ENCODE peak calls at places on chromosomes 4 and X, in eight cellular contexts. One of them, this sample, is unnamed.

GRCh38 chr4:77375866-77376607 is 219.0 kb downstream of the CCNG2 start:
- DNase-seq in left lung: no peak
- DNase-seq in SK-N-SH: no peak
- DNase-seq in effector memory CD4-positive, alpha-beta T cell: no peak
- DNase-seq in ovary: no peak
- DNase-seq in aorta: no peak
- DNase-seq in mammary epithelial cell: no peak
- DNase-seq in body of pancreas: no peak
- DNase-seq in this sample: no peak

GRCh38 chr4:90950385-90950841 is 823.2 kb downstream of the CCSER1 start:
- DNase-seq in left lung: no peak
- DNase-seq in SK-N-SH: peak; percentile 43
- DNase-seq in effector memory CD4-positive, alpha-beta T cell: no peak
- DNase-seq in ovary: no peak
- DNase-seq in aorta: no peak
- DNase-seq in mammary epithelial cell: no peak
- DNase-seq in body of pancreas: no peak
- DNase-seq in this sample: no peak

GRCh38 chr4:10460313-10461047 is 3.3 kb upstream of the ZNF518B start:
- DNase-seq in left lung: no peak
- DNase-seq in SK-N-SH: no peak
- DNase-seq in effector memory CD4-positive, alpha-beta T cell: no peak
- DNase-seq in ovary: no peak
- DNase-seq in aorta: no peak
- DNase-seq in mammary epithelial cell: peak; percentile 14
- DNase-seq in body of pancreas: no peak
- DNase-seq in this sample: no peak

GRCh38 chr4:161189286-161190134 is 974.3 kb downstream of the FSTL5 start:
- DNase-seq in left lung: no peak
- DNase-seq in SK-N-SH: no peak
- DNase-seq in effector memory CD4-positive, alpha-beta T cell: no peak
- DNase-seq in ovary: no peak
- DNase-seq in aorta: no peak
- DNase-seq in mammary epithelial cell: no peak
- DNase-seq in body of pancreas: no peak
- DNase-seq in this sample: no peak

GRCh38 chr4:6991249-6991648 is 51.9 kb upstream of the TADA2B start:
- DNase-seq in left lung: no peak
- DNase-seq in SK-N-SH: no peak
- DNase-seq in effector memory CD4-positive, alpha-beta T cell: no peak
- DNase-seq in ovary: no peak
- DNase-seq in aorta: no peak
- DNase-seq in mammary epithelial cell: no peak
- DNase-seq in body of pancreas: no peak
- DNase-seq in this sample: no peak

GRCh38 chr4:141759796-141760425 is 123.5 kb downstream of the IL15 start:
- DNase-seq in left lung: no peak
- DNase-seq in SK-N-SH: no peak
- DNase-seq in effector memory CD4-positive, alpha-beta T cell: no peak
- DNase-seq in ovary: no peak
- DNase-seq in aorta: no peak
- DNase-seq in mammary epithelial cell: peak; percentile 20
- DNase-seq in body of pancreas: no peak
- DNase-seq in this sample: no peak

GRCh38 chrX:112738347-112739033 is 58.8 kb upstream of the LHFPL1 start:
- DNase-seq in left lung: no peak
- DNase-seq in SK-N-SH: no peak
- DNase-seq in effector memory CD4-positive, alpha-beta T cell: no peak
- DNase-seq in ovary: no peak
- DNase-seq in aorta: no peak
- DNase-seq in mammary epithelial cell: no peak
- DNase-seq in body of pancreas: no peak
- DNase-seq in this sample: no peak

GRCh38 chrX:149003863-149004660 is 501.0 kb downstream of the IDS start:
- DNase-seq in left lung: no peak
- DNase-seq in SK-N-SH: no peak
- DNase-seq in effector memory CD4-positive, alpha-beta T cell: no peak
- DNase-seq in ovary: no peak
- DNase-seq in aorta: no peak
- DNase-seq in mammary epithelial cell: no peak
- DNase-seq in body of pancreas: no peak
- DNase-seq in this sample: no peak

GRCh38 chr4:139556735-139557505 is 901 bp upstream of the SETD7 start:
- DNase-seq in left lung: peak; percentile 88
- DNase-seq in SK-N-SH: peak; percentile 69
- DNase-seq in effector memory CD4-positive, alpha-beta T cell: peak; percentile 49
- DNase-seq in ovary: no peak
- DNase-seq in aorta: peak; percentile 88
- DNase-seq in mammary epithelial cell: peak; percentile 37
- DNase-seq in body of pancreas: peak; percentile 76
- DNase-seq in this sample: peak; percentile 92

GRCh38 chr4:122703868-122704267 is 28.6 kb upstream of the BBS12 start:
- DNase-seq in left lung: no peak
- DNase-seq in SK-N-SH: no peak
- DNase-seq in effector memory CD4-positive, alpha-beta T cell: no peak
- DNase-seq in ovary: no peak
- DNase-seq in aorta: no peak
- DNase-seq in mammary epithelial cell: no peak
- DNase-seq in body of pancreas: no peak
- DNase-seq in this sample: no peak

GRCh38 chr4:178165909-178166308 is 723.7 kb upstream of the AGA start:
- DNase-seq in left lung: no peak
- DNase-seq in SK-N-SH: no peak
- DNase-seq in effector memory CD4-positive, alpha-beta T cell: no peak
- DNase-seq in ovary: no peak
- DNase-seq in aorta: no peak
- DNase-seq in mammary epithelial cell: no peak
- DNase-seq in body of pancreas: no peak
- DNase-seq in this sample: no peak

GRCh38 chr4:14254252-14254651 is 626.7 kb upstream of the BOD1L1 start:
- DNase-seq in left lung: no peak
- DNase-seq in SK-N-SH: peak; percentile 22
- DNase-seq in effector memory CD4-positive, alpha-beta T cell: no peak
- DNase-seq in ovary: peak; percentile 29
- DNase-seq in aorta: no peak
- DNase-seq in mammary epithelial cell: peak; percentile 46
- DNase-seq in body of pancreas: peak; percentile 54
- DNase-seq in this sample: no peak

GRCh38 chr4:13647012-13647411 is 19.5 kb upstream of the BOD1L1 start:
- DNase-seq in left lung: no peak
- DNase-seq in SK-N-SH: no peak
- DNase-seq in effector memory CD4-positive, alpha-beta T cell: no peak
- DNase-seq in ovary: peak; percentile 47
- DNase-seq in aorta: no peak
- DNase-seq in mammary epithelial cell: no peak
- DNase-seq in body of pancreas: no peak
- DNase-seq in this sample: no peak

GRCh38 chrX:70013483-70014222 is 36.1 kb downstream of the AWAT2 start:
- DNase-seq in left lung: no peak
- DNase-seq in SK-N-SH: no peak
- DNase-seq in effector memory CD4-positive, alpha-beta T cell: no peak
- DNase-seq in ovary: no peak
- DNase-seq in aorta: no peak
- DNase-seq in mammary epithelial cell: no peak
- DNase-seq in body of pancreas: peak; percentile 21
- DNase-seq in this sample: no peak

GRCh38 chr4:53013873-53014272 is 151.8 kb downstream of the RASL11B start:
- DNase-seq in left lung: no peak
- DNase-seq in SK-N-SH: no peak
- DNase-seq in effector memory CD4-positive, alpha-beta T cell: no peak
- DNase-seq in ovary: no peak
- DNase-seq in aorta: no peak
- DNase-seq in mammary epithelial cell: no peak
- DNase-seq in body of pancreas: no peak
- DNase-seq in this sample: no peak

GRCh38 chr4:53014368-53014767 is 152.3 kb downstream of the RASL11B start:
- DNase-seq in left lung: no peak
- DNase-seq in SK-N-SH: no peak
- DNase-seq in effector memory CD4-positive, alpha-beta T cell: no peak
- DNase-seq in ovary: no peak
- DNase-seq in aorta: no peak
- DNase-seq in mammary epithelial cell: peak; percentile 4
- DNase-seq in body of pancreas: peak; percentile 24
- DNase-seq in this sample: no peak

GRCh38 chr4:53015681-53016080 is 153.6 kb downstream of the RASL11B start:
- DNase-seq in left lung: no peak
- DNase-seq in SK-N-SH: peak; percentile 36
- DNase-seq in effector memory CD4-positive, alpha-beta T cell: no peak
- DNase-seq in ovary: peak; percentile 58
- DNase-seq in aorta: no peak
- DNase-seq in mammary epithelial cell: no peak
- DNase-seq in body of pancreas: peak; percentile 33
- DNase-seq in this sample: no peak

GRCh38 chr4:53016099-53016498 is 154.0 kb downstream of the RASL11B start:
- DNase-seq in left lung: no peak
- DNase-seq in SK-N-SH: no peak
- DNase-seq in effector memory CD4-positive, alpha-beta T cell: no peak
- DNase-seq in ovary: no peak
- DNase-seq in aorta: no peak
- DNase-seq in mammary epithelial cell: no peak
- DNase-seq in body of pancreas: no peak
- DNase-seq in this sample: no peak

DNA sequence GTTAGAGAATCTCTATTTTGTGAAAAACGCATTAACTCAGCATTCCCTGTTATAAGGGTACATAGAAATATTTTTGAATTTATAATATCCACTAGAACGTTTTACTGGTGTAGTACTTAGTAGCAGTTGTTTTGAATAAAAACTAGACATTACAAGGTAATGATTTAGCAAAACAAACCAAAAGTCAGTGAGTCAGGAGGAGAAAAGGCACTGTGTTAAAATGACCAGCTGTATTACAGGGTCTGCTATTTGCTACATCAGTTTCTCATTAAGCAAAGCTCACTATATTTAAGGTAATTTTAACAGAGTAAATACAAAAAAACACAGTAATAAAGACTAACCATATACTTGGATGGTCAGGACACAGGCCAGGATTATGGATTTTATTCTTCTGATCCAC is 152.8 kb downstream of the RASL11B start:
- DNase-seq in left lung: no peak
- DNase-seq in SK-N-SH: no peak
- DNase-seq in effector memory CD4-positive, alpha-beta T cell: no peak
- DNase-seq in ovary: no peak
- DNase-seq in aorta: no peak
- DNase-seq in mammary epithelial cell: no peak
- DNase-seq in body of pancreas: no peak
- DNase-seq in this sample: no peak
- H3K4me1 ChIP-seq in left lung: peaks cover 18% of the 10 kb centered on the region
- H3K4me1 ChIP-seq in SK-N-SH: peaks cover 44% of the 10 kb centered on the region
- H3K4me1 ChIP-seq in effector memory CD4-positive, alpha-beta T cell: no peaks in the 10 kb centered on the region
- H3K4me1 ChIP-seq in ovary: peaks cover 23% of the 10 kb centered on the region
- H3K4me1 ChIP-seq in aorta: peaks cover 30% of the 10 kb centered on the region
- H3K4me1 ChIP-seq in mammary epithelial cell: no peaks in the 10 kb centered on the region
- H3K4me1 ChIP-seq in body of pancreas: peaks cover 59% of the 10 kb centered on the region
- H3K4me1 ChIP-seq in this sample: peaks cover 62% of the 10 kb centered on the region

DNA sequence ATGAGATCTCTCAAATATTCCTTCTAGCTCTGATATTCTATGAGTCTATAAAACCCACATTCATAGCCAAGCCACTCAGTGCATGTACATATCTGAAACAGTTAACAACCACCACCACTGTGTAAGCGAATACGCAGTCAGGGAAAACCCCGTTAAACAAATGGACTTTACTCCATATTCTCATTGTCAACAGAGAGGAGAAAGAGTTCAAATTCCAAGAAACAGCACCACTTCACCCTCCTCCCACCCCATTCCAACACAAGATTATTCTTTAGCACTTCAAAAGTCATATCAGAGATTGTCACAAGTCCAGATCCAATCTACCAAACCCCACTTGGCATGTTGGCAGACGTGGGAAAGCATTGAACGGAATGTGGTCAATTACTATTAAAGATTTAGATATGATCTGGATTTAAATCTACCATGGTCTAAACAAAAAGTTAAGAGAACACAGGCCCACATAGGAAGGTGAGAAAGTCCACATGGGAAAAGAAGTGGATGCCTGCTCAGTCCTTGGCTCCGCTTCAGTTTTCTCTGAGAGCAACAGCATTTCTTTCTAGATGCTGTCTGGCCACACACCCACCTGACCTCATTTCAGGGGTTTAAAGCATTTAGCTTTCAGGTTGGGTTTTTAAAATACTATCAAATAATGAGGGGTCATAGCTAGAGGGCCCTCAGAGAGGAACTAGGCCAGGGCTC is 39.8 kb upstream of the KLHL13 start:
- DNase-seq in left lung: no peak
- DNase-seq in SK-N-SH: no peak
- DNase-seq in effector memory CD4-positive, alpha-beta T cell: no peak
- DNase-seq in ovary: no peak
- DNase-seq in aorta: no peak
- DNase-seq in mammary epithelial cell: no peak
- DNase-seq in body of pancreas: peak; percentile 2
- DNase-seq in this sample: no peak
- H3K27ac ChIP-seq in left lung: no peak overlapping the region
- H3K27ac ChIP-seq in SK-N-SH: no peak overlapping the region
- H3K27ac ChIP-seq in effector memory CD4-positive, alpha-beta T cell: no peak overlapping the region
- H3K27ac ChIP-seq in ovary: no peak overlapping the region
- H3K27ac ChIP-seq in aorta: no peak overlapping the region
- H3K27ac ChIP-seq in mammary epithelial cell: no peak overlapping the region
- H3K27ac ChIP-seq in body of pancreas: peak overlapping the region; percentile 41
- H3K27ac ChIP-seq in this sample: no peak overlapping the region

GRCh38 chrX:11664211-11664888 is 1.4 kb downstream of the ARHGAP6 start:
- DNase-seq in left lung: peak; percentile 27
- DNase-seq in SK-N-SH: peak; percentile 25
- DNase-seq in effector memory CD4-positive, alpha-beta T cell: no peak
- DNase-seq in ovary: peak; percentile 44
- DNase-seq in aorta: peak; percentile 74
- DNase-seq in mammary epithelial cell: no peak
- DNase-seq in body of pancreas: no peak
- DNase-seq in this sample: no peak
- H3K27me3 ChIP-seq in left lung: peaks cover 40% of the 10 kb centered on the region
- H3K27me3 ChIP-seq in SK-N-SH: peaks cover 42% of the 10 kb centered on the region
- H3K27me3 ChIP-seq in effector memory CD4-positive, alpha-beta T cell: no peaks in the 10 kb centered on the region
- H3K27me3 ChIP-seq in ovary: no peaks in the 10 kb centered on the region
- H3K27me3 ChIP-seq in aorta: no peaks in the 10 kb centered on the region
- H3K27me3 ChIP-seq in mammary epithelial cell: peaks cover 11% of the 10 kb centered on the region
- H3K27me3 ChIP-seq in body of pancreas: no peaks in the 10 kb centered on the region
- H3K27me3 ChIP-seq in this sample: peaks cover 19% of the 10 kb centered on the region

GRCh38 chr4:94406668-94407437 is 44.9 kb upstream of the PDLIM5 start:
- DNase-seq in left lung: no peak
- DNase-seq in SK-N-SH: peak; percentile 36
- DNase-seq in effector memory CD4-positive, alpha-beta T cell: peak; percentile 34
- DNase-seq in ovary: peak; percentile 72
- DNase-seq in aorta: peak; percentile 80
- DNase-seq in mammary epithelial cell: peak; percentile 59
- DNase-seq in body of pancreas: peak; percentile 90
- DNase-seq in this sample: no peak

GRCh38 chr4:94399721-94400120 is 52.0 kb upstream of the PDLIM5 start:
- DNase-seq in left lung: no peak
- DNase-seq in SK-N-SH: no peak
- DNase-seq in effector memory CD4-positive, alpha-beta T cell: no peak
- DNase-seq in ovary: no peak
- DNase-seq in aorta: no peak
- DNase-seq in mammary epithelial cell: no peak
- DNase-seq in body of pancreas: no peak
- DNase-seq in this sample: no peak

GRCh38 chr4:94407846-94408245 is 43.9 kb upstream of the PDLIM5 start:
- DNase-seq in left lung: no peak
- DNase-seq in SK-N-SH: no peak
- DNase-seq in effector memory CD4-positive, alpha-beta T cell: no peak
- DNase-seq in ovary: no peak
- DNase-seq in aorta: no peak
- DNase-seq in mammary epithelial cell: no peak
- DNase-seq in body of pancreas: no peak
- DNase-seq in this sample: no peak

GRCh38 chr4:94400191-94400590 is 51.6 kb upstream of the PDLIM5 start:
- DNase-seq in left lung: no peak
- DNase-seq in SK-N-SH: no peak
- DNase-seq in effector memory CD4-positive, alpha-beta T cell: no peak
- DNase-seq in ovary: no peak
- DNase-seq in aorta: no peak
- DNase-seq in mammary epithelial cell: no peak
- DNase-seq in body of pancreas: no peak
- DNase-seq in this sample: no peak

GRCh38 chr4:94403735-94404134 is 48.0 kb upstream of the PDLIM5 start:
- DNase-seq in left lung: no peak
- DNase-seq in SK-N-SH: no peak
- DNase-seq in effector memory CD4-positive, alpha-beta T cell: no peak
- DNase-seq in ovary: no peak
- DNase-seq in aorta: no peak
- DNase-seq in mammary epithelial cell: no peak
- DNase-seq in body of pancreas: no peak
- DNase-seq in this sample: no peak
- H3K4me1 ChIP-seq in left lung: no peaks in the 10 kb centered on the region
- H3K4me1 ChIP-seq in SK-N-SH: peaks cover 12% of the 10 kb centered on the region
- H3K4me1 ChIP-seq in effector memory CD4-positive, alpha-beta T cell: no peaks in the 10 kb centered on the region
- H3K4me1 ChIP-seq in ovary: no peaks in the 10 kb centered on the region
- H3K4me1 ChIP-seq in aorta: peaks cover 1% of the 10 kb centered on the region
- H3K4me1 ChIP-seq in mammary epithelial cell: no peaks in the 10 kb centered on the region
- H3K4me1 ChIP-seq in body of pancreas: peaks cover 4% of the 10 kb centered on the region
- H3K4me1 ChIP-seq in this sample: no peaks in the 10 kb centered on the region